ENCODE peak calls at places on chromosomes 7 and 10, in six cellular contexts. One of them, this sample, is unnamed.

GRCh38 chr10:19169684-19170083 is 121.1 kb downstream of the MALRD1 start:
- DNase-seq in H54: no peak
- DNase-seq in glutamatergic neuron: no peak
- DNase-seq in iris pigment epithelial cell: peak
- DNase-seq in foreskin fibroblast: no peak
- DNase-seq in activated CD8-positive, alpha-beta memory T cell treated with anti-CD3 and anti-CD28 coated beads for 48 hours: no peak
- DNase-seq in this sample: no peak

GRCh38 chr7:43669286-43670081 is 59.8 kb downstream of the COA1 start:
- DNase-seq in glutamatergic neuron: peak
- DNase-seq in foreskin fibroblast: no peak
- DNase-seq in iris pigment epithelial cell: peak
- DNase-seq in activated CD8-positive, alpha-beta memory T cell treated with anti-CD3 and anti-CD28 coated beads for 48 hours: peak
- DNase-seq in H54: no peak
- DNase-seq in this sample: peak

GRCh38 chr7:151060416-151061234 is 1.2 kb downstream of the SLC4A2 start:
- DNase-seq in iris pigment epithelial cell: peak
- DNase-seq in activated CD8-positive, alpha-beta memory T cell treated with anti-CD3 and anti-CD28 coated beads for 48 hours: no peak
- DNase-seq in foreskin fibroblast: peak
- DNase-seq in H54: peak
- DNase-seq in glutamatergic neuron: no peak
- DNase-seq in this sample: no peak

GRCh38 chr7:121002755-121003114 is 14.2 kb downstream of the CPED1 start:
- DNase-seq in activated CD8-positive, alpha-beta memory T cell treated with anti-CD3 and anti-CD28 coated beads for 48 hours: no peak
- DNase-seq in H54: no peak
- DNase-seq in foreskin fibroblast: no peak
- DNase-seq in iris pigment epithelial cell: no peak
- DNase-seq in glutamatergic neuron: no peak
- DNase-seq in this sample: no peak

GRCh38 chr10:98331888-98332287 is 63.9 kb upstream of the LOXL4 start:
- DNase-seq in glutamatergic neuron: no peak
- DNase-seq in H54: peak
- DNase-seq in iris pigment epithelial cell: no peak
- DNase-seq in foreskin fibroblast: no peak
- DNase-seq in activated CD8-positive, alpha-beta memory T cell treated with anti-CD3 and anti-CD28 coated beads for 48 hours: no peak
- DNase-seq in this sample: peak

GRCh38 chr10:23505797-23506465 is 67.1 kb downstream of the OTUD1 start:
- DNase-seq in iris pigment epithelial cell: no peak
- DNase-seq in H54: no peak
- DNase-seq in glutamatergic neuron: no peak
- DNase-seq in foreskin fibroblast: no peak
- DNase-seq in activated CD8-positive, alpha-beta memory T cell treated with anti-CD3 and anti-CD28 coated beads for 48 hours: no peak
- DNase-seq in this sample: no peak

GRCh38 chr7:128863433-128863989 is 855 bp downstream of the ATP6V1F start:
- DNase-seq in activated CD8-positive, alpha-beta memory T cell treated with anti-CD3 and anti-CD28 coated beads for 48 hours: no peak
- DNase-seq in glutamatergic neuron: peak
- DNase-seq in H54: peak
- DNase-seq in iris pigment epithelial cell: peak
- DNase-seq in foreskin fibroblast: peak
- DNase-seq in this sample: no peak

GRCh38 chr7:140618291-140618690 is 22.3 kb downstream of the DENND2A start:
- DNase-seq in activated CD8-positive, alpha-beta memory T cell treated with anti-CD3 and anti-CD28 coated beads for 48 hours: no peak
- DNase-seq in glutamatergic neuron: no peak
- DNase-seq in iris pigment epithelial cell: no peak
- DNase-seq in H54: no peak
- DNase-seq in foreskin fibroblast: no peak
- DNase-seq in this sample: no peak